ENCODE peak calls at places on chromosomes 1 and 21, in four cellular contexts. X is HepG2, S is K562, W is GM12878. B is an unnamed sample.
A peak's percentile ranks its signal among the peaks of the same experiment; 100 is the strongest.

GRCh38 chr1:67647036-67647798 is 37.8 kb upstream of the GADD45A start:
- DNase-seq in X (no peak), S (no peak), W (no peak), B (no peak)

GRCh38 chr1:25619101-25619890 is 2.7 kb downstream of the MAN1C1 start:
- DNase-seq in X (no peak), S (peak; percentile 58), W (no peak), B (no peak)

GRCh38 chr1:20485527-20486456 is at the start of gene CAMK2N1:
- DNase-seq in X (peak; percentile 55), S (peak; percentile 91), W (no peak), B (peak; percentile 64)

GRCh38 chr1:26391450-26391849 is 18.9 kb upstream of the ZNF683 start:
- DNase-seq in X (peak; percentile 52), S (peak; percentile 71), W (no peak), B (peak; percentile 69)

GRCh38 chr1:99808391-99809115 is 41.6 kb upstream of the AGL start:
- DNase-seq in X (peak; percentile 81), S (peak; percentile 74), W (peak; percentile 79), B (peak; percentile 32)

GRCh38 chr1:163535807-163536206 is 214.1 kb downstream of the NUF2 start:
- DNase-seq in X (no peak), S (no peak), W (no peak), B (peak; percentile 35)

GRCh38 chr1:91129458-91129857 is 107.6 kb upstream of the ZNF644 start:
- DNase-seq in X (no peak), S (no peak), W (no peak), B (no peak)

GRCh38 chr1:213284626-213285025 is 233.6 kb downstream of the RPS6KC1 start:
- DNase-seq in X (peak; percentile 6), S (no peak), W (no peak), B (no peak)

GRCh38 chr1:21901473-21901847 is 35.6 kb downstream of the HSPG2 start:
- DNase-seq in X (no peak), S (no peak), W (no peak), B (no peak)

GRCh38 chr1:172628416-172628815 is 30.5 kb upstream of the FASLG start:
- DNase-seq in X (no peak), S (no peak), W (no peak), B (no peak)

GRCh38 chr21:34580181-34580700 is 34.7 kb downstream of the RCAN1 start:
- DNase-seq in X (no peak), S (no peak), W (no peak), B (no peak)

GRCh38 chr1:221794925-221795324 is 53.0 kb upstream of the DUSP10 start:
- DNase-seq in X (no peak), S (no peak), W (no peak), B (no peak)

GRCh38 chr1:159055181-159055621 is 21.4 kb downstream of the AIM2 start:
- DNase-seq in X (no peak), S (no peak), W (no peak), B (no peak)

GRCh38 chr1:94037392-94038229 is 83.3 kb downstream of the ABCA4 start:
- DNase-seq in X (no peak), S (no peak), W (no peak), B (no peak)

GRCh38 chr1:57949168-57949567 is 525.3 kb upstream of the DAB1 start:
- DNase-seq in X (no peak), S (no peak), W (no peak), B (no peak)

GRCh38 chr1:161772397-161772796 is 6.3 kb downstream of the ATF6 start:
- DNase-seq in X (no peak), S (no peak), W (no peak), B (no peak)

GRCh38 chr1:21550097-21550496 is 40.9 kb downstream of the ALPL start:
- DNase-seq in X (no peak), S (no peak), W (no peak), B (no peak)

GRCh38 chr1:178528963-178529355 is 16.1 kb downstream of the TEX35 start:
- DNase-seq in X (no peak), S (no peak), W (no peak), B (no peak)
- TF ChIP-seq CHD2 in X (no peak), S (no peak), W (no peak), B (no peak)

GRCh38 chr1:229585338-229585737 is 26.8 kb upstream of the ABCB10 start:
- DNase-seq in X (no peak), S (no peak), W (no peak), B (no peak)
- TF ChIP-seq REST in X (no peak), S (no peak), W (no peak), B (no peak)

GRCh38 chr1:226708342-226708780 is 30.7 kb downstream of the ITPKB start:
- DNase-seq in X (no peak), S (no peak), W (no peak), B (no peak)
- TF ChIP-seq MYC in X (no peak), S (no peak), W (no peak), B (no peak)

DNA sequence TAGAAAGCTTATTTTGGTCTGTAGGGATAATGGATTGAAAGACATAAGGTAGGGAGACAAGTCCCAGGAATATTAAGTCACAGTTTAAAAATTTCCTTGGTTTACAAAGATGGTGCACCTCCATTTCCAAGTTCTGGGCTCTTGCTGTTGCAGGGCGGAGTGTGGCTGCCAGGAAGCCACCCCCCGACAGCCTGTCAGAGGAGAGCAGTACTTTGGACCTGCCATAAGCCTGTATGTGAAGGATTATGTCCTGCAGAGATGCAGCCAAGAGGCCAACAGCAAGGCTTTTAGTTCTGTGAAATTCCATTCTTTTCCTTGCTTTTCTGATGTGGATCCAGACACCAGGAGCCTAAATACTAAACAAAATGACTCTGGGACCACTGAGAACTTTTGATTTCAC is 31.9 kb upstream of the GTF2B start:
- DNase-seq in X (peak; percentile 57), S (no peak), W (no peak), B (no peak)
- TF ChIP-seq CHD2 in X (no peak), S (no peak), W (no peak), B (no peak)

GRCh38 chr1:85607126-85607912 is 26.8 kb downstream of the CCN1 start:
- DNase-seq in X (peak; percentile 85), S (no peak), W (no peak), B (peak; percentile 82)
- TF ChIP-seq REST in X (no peak), S (no peak), W (no peak), B (no peak)

GRCh38 chr1:185666582-185666981 is 67.6 kb upstream of the HMCN1 start:
- DNase-seq in X (no peak), S (no peak), W (no peak), B (no peak)

GRCh38 chr1:185674201-185674600 is 60.0 kb upstream of the HMCN1 start:
- DNase-seq in X (peak; percentile 92), S (no peak), W (no peak), B (no peak)

GRCh38 chr1:185672719-185673360 is 61.4 kb upstream of the HMCN1 start:
- DNase-seq in X (no peak), S (no peak), W (no peak), B (no peak)

GRCh38 chr1:185668013-185668412 is 66.2 kb upstream of the HMCN1 start:
- DNase-seq in X (no peak), S (no peak), W (no peak), B (no peak)

GRCh38 chr1:185670187-185670627 is 64.0 kb upstream of the HMCN1 start:
- DNase-seq in X (no peak), S (no peak), W (no peak), B (no peak)
- TF ChIP-seq MYC in X (no peak), S (no peak), W (no peak), B (no peak)

B was measured in A549.